ENCODE peak calls at places on chromosome 11, in four cellular contexts. L, B, N and E are unnamed samples.

GRCh38 chr11:123260511-123261211 is 65.6 kb upstream of the CLMP start:
- DNase-seq in L (no peak), N (no peak), B (no peak), E (no peak)

GRCh38 chr11:17839973-17840611 is 105.5 kb downstream of the KCNC1 start:
- DNase-seq in B (no peak), L (no peak), N (no peak), E (no peak)

GRCh38 chr11:6618117-6619020 is 853 bp downstream of the TPP1 start:
- DNase-seq in N (peak; percentile 49), L (no peak), B (no peak), E (peak; percentile 82)

GRCh38 chr11:94767701-94768601 is at the start of gene AMOTL1:
- DNase-seq in B (peak; percentile 92), N (peak; percentile 71), L (peak; percentile 90), E (peak; percentile 97)

GRCh38 chr11:100817620-100818019 is 130.5 kb downstream of the ARHGAP42 start:
- DNase-seq in N (no peak), L (no peak), B (no peak), E (no peak)

GRCh38 chr11:7442588-7443215 is 42.6 kb upstream of the OLFML1 start:
- DNase-seq in B (peak; percentile 75), N (peak; percentile 76), L (peak; percentile 72), E (peak; percentile 79)

GRCh38 chr11:48006301-48006992 is 26.1 kb downstream of the PTPRJ start:
- DNase-seq in B (no peak), N (no peak), L (no peak), E (no peak)

GRCh38 chr11:83864412-83865057 is 578.4 kb upstream of the CCDC90B start:
- DNase-seq in L (no peak), B (no peak), N (no peak), E (no peak)

GRCh38 chr11:47403571-47403970 is 4.8 kb upstream of the SLC39A13 start:
- DNase-seq in N (no peak), L (no peak), B (no peak), E (no peak)

GRCh38 chr11:2702771-2703486 is 3.1 kb upstream of the KCNQ1OT1 start:
- DNase-seq in L (peak; percentile 5), B (no peak), N (no peak), E (peak; percentile 68)

GRCh38 chr11:115961168-115962003 is 457.2 kb upstream of the CADM1 start:
- DNase-seq in N (no peak), L (no peak), B (no peak), E (no peak)

GRCh38 chr11:705646-706438 is at the start of gene EPS8L2:
- DNase-seq in N (peak; percentile 80), L (no peak), B (peak; percentile 45), E (peak; percentile 90)

GRCh38 chr11:35165416-35166368 is 26.7 kb downstream of the CD44 start:
- DNase-seq in L (no peak), B (no peak), N (peak; percentile 46), E (no peak)

GRCh38 chr11:130077671-130078468 is 8.2 kb downstream of the APLP2 start:
- DNase-seq in N (no peak), B (no peak), L (no peak), E (no peak)

GRCh38 chr11:111910637-111911562 is 670 bp downstream of the CRYAB start:
- DNase-seq in N (no peak), L (peak; percentile 28), B (no peak), E (no peak)

GRCh38 chr11:95150977-95151684 is 61.5 kb downstream of the ENDOD1 start:
- DNase-seq in B (peak; percentile 96), N (peak; percentile 91), L (peak; percentile 88), E (peak; percentile 96)

GRCh38 chr11:46380340-46381045 is 976 bp upstream of the MDK start:
- DNase-seq in L (peak; percentile 76), B (peak; percentile 89), N (peak; percentile 80), E (peak; percentile 92)

GRCh38 chr11:44761546-44761961 is 34.8 kb downstream of the TSPAN18 start:
- DNase-seq in B (peak; percentile 29), L (no peak), N (no peak), E (no peak)
- H3K27ac ChIP-seq in B (no peak overlapping the region), L (peak overlapping the region; percentile 94), N (peak overlapping the region; percentile 68), E (no peak overlapping the region)

DNA sequence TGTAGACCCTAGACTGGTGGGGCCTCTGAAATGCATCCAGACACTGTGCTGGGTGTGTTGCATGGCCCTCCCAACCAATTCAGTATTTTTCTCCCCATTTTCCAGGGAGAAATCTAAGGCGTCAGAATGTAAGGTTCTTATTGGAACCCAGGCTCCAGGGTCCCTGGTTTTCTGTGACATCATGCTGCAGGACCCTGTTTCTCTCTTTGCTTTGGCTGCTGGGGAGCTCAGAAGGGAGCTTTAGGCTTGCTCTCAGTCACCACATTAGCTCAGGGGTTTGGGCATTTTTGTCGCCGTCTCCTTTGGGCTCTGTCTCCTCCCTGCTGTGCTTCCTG is 2.9 kb downstream of the MYEOV start:
- DNase-seq in L (peak; percentile 53), B (no peak), N (peak; percentile 50), E (no peak)
- H3K4me1 ChIP-seq in L (peaks cover 84% of the 10 kb centered on the region), B (peaks cover 3% of the 10 kb centered on the region), N (peaks cover 45% of the 10 kb centered on the region), E (peaks cover 23% of the 10 kb centered on the region)

DNA sequence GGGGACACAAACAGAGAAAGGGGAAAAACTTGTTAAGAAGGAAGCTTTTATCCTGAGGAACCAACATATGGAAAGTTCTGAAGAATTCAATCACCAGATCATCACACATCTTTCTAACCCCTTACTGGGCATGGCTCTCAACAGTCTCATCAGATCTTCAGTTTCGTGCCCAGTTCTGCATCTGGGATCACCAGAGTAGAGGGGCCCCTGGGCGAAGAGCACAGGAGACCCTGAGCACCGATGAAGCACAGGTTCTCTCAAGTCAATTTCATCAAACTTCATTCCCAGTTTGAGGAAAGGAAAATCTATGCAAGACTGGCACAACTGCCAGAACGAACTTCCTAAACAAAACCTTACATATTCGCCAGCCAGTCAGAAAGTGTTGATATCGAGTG is 8.5 kb upstream of the PYGM start:
- DNase-seq in N (no peak), L (no peak), B (no peak), E (no peak)
- H3K27ac ChIP-seq in N (peak overlapping the region; percentile 69), L (peak overlapping the region; percentile 50), B (no peak overlapping the region), E (no peak overlapping the region)

DNA sequence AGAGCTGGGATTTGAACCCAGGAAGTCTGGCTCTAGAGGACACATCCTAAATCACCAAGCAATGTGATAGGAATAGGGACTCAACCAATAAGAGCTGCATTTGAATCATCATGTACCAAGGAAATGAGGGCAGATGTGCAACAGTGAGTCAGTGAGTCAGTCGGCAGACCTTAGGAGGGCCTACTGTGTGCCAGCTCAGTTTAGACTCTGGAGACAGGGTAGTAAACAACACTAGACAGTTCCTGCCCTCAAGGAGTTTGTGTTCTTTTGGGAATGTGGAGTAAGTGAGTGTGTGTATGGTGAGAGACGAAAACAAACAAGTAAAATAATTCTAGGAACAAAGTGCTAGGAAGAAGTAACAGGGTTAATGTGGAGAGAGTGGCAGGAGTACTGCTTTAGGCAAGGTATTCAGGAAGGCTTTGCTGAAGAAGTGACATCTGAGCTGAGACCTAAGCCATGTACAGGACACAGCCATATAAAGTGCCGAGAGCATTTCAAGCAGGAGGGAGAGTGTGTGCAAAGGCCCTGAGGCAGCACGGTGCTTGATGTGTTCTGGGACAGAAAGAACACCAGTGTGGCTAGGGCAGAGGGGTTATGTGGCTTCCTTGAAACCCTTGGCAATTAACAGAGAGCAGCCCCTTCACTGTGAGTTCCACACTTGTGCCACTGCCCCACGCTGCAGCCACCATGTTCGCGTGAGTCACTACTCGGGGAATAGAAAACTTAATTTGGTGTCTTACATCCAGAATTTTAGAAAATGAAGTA is 11.4 kb downstream of the IL10RA start:
- DNase-seq in N (no peak), B (no peak), L (no peak), E (no peak)
- H3K4me1 ChIP-seq in N (no peaks in the 10 kb centered on the region), B (peaks cover 4% of the 10 kb centered on the region), L (peaks cover 10% of the 10 kb centered on the region), E (peaks cover 4% of the 10 kb centered on the region)

DNA sequence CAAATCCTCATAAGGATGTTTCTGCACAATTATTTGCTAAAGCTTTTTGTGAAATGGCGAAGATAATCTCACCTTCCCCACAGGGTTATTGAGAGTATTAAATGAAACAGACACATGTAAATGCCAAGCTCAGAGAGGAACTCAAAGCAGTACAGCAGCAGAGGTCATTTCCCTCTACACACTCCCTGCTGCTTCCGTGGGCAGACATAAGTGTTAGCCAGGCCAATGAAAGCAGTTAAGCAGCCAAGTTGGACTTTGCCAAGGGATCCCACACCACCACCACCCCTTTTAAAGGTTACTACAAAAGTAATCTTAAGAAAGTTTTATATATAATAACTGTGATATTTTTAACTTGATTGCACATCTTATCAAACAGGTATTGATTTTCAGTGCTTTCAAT is 4.0 kb upstream of the FAM111A start:
- DNase-seq in L (no peak), B (no peak), N (no peak), E (no peak)
- H3K27ac ChIP-seq in L (no peak overlapping the region), B (no peak overlapping the region), N (no peak overlapping the region), E (no peak overlapping the region)

GRCh38 chr11:72150882-72151281 is 15.4 kb downstream of the FOLR3 start:
- DNase-seq in N (no peak), L (no peak), B (no peak), E (no peak)

GRCh38 chr11:72154816-72155215 is 19.3 kb downstream of the FOLR3 start:
- DNase-seq in B (no peak), L (no peak), N (no peak), E (no peak)

GRCh38 chr11:72160319-72160718 is 24.8 kb downstream of the FOLR3 start:
- DNase-seq in N (no peak), B (no peak), L (no peak), E (no peak)

GRCh38 chr11:72155751-72156150 is 20.2 kb downstream of the FOLR3 start:
- DNase-seq in N (no peak), L (no peak), B (no peak), E (no peak)
- H3K4me1 ChIP-seq in N (no peaks in the 10 kb centered on the region), L (no peaks in the 10 kb centered on the region), B (no peaks in the 10 kb centered on the region), E (no peaks in the 10 kb centered on the region)

DNA sequence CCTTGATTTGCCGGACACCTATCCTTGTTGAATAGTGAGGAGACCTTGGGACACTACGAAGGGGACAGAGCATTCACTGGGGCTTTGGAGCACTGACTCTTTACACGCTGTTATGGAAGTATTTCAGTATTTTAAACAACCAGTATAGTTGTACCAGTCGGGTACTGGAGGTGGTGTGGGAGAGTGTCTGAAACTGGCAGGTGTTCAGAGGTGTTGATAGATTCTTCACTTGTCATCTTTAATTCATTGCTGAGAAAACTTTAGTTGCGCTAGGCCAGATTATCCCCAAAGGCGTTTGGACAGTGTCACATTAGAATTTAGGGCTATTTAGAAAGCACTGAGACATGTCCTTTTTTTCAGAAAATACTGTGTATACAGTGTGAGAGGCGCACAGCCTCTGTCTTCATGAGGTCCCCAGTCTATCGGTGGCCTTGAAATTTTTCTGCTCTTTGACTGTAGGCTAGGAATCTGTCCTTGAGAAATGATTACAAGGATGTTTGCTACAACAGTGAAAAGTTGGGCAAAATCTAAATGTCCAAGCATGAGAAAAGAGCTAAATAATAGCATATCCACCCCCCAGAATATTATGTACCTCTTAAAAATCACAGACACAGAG is 69.7 kb downstream of the TEAD1 start:
- DNase-seq in N (no peak), B (no peak), L (no peak), E (no peak)
- H3K27ac ChIP-seq in N (no peak overlapping the region), B (no peak overlapping the region), L (peak overlapping the region; percentile 82), E (peak overlapping the region; percentile 29)

GRCh38 chr11:59145534-59145933 is 2.9 kb downstream of the FAM111A start:
- DNase-seq in L (no peak), B (no peak), N (no peak), E (no peak)
- H3K4me1 ChIP-seq in L (peaks cover 36% of the 10 kb centered on the region), B (no peaks in the 10 kb centered on the region), N (peaks cover 16% of the 10 kb centered on the region), E (peaks cover 17% of the 10 kb centered on the region)